ENCODE peak calls at places on chromosomes 2 and 18, in ten cellular contexts. E, J, Z, T, I, H, M, C, L and N are unnamed samples.

GRCh38 chr2:230011617-230012016 is 57.1 kb downstream of the SLC16A14 start:
- DNase-seq in C (no peak), Z (no peak), M (no peak), J (no peak), H (no peak), T (peak), L (no peak), E (no peak), I (no peak), N (no peak)

GRCh38 chr18:79423211-79424007 is 27.7 kb downstream of the NFATC1 start:
- DNase-seq in H (no peak), E (no peak), J (no peak), M (no peak), T (no peak), L (no peak), Z (no peak), C (no peak), I (no peak), N (no peak)

GRCh38 chr2:207825033-207825957 is 55.6 kb upstream of the FZD5 start:
- DNase-seq in M (no peak), E (no peak), I (no peak), L (no peak), Z (no peak), T (no peak), C (no peak), H (no peak), J (no peak), N (no peak)

GRCh38 chr2:232652505-232652851 is 19.1 kb downstream of the EFHD1 start:
- DNase-seq in M (no peak), I (no peak), J (no peak), Z (no peak), L (no peak), C (no peak), T (no peak), H (no peak), E (no peak), N (no peak)

GRCh38 chr2:172735646-172736418 is at the start of gene RAPGEF4:
- DNase-seq in I (no peak), J (peak), M (no peak), H (no peak), C (no peak), Z (peak), E (no peak), T (no peak), L (peak), N (no peak)

GRCh38 chr2:227789803-227790202 is 23.8 kb upstream of the CCL20 start:
- DNase-seq in I (no peak), J (no peak), Z (no peak), H (no peak), L (no peak), E (no peak), M (no peak), T (no peak), C (no peak), N (no peak)

GRCh38 chr2:215624423-215624829 is 188.6 kb upstream of the FN1 start:
- DNase-seq in C (peak), I (no peak), H (no peak), M (no peak), Z (no peak), T (peak), J (no peak), L (no peak), E (no peak), N (no peak)

GRCh38 chr2:130848518-130849210 is 11.9 kb downstream of the ARHGEF4 start:
- DNase-seq in H (no peak), C (no peak), I (no peak), E (no peak), T (no peak), M (no peak), L (no peak), Z (no peak), J (no peak), N (no peak)